ENCODE peak calls at places on chromosomes 12 and 14, in four cellular contexts. W is bronchial epithelial cell, F is tibial artery, X is lower lobe of right lung. O is an unnamed sample.

GRCh38 chr12:22353615-22354325 is 19.3 kb upstream of the ST8SIA1 start:
- DNase-seq in W (no peak), F (no peak), X (no peak), O (no peak)

GRCh38 chr14:64540208-64541202 is at the start of gene HSPA2:
- DNase-seq in W (peak), F (peak), X (peak), O (peak)

GRCh38 chr14:61620130-61620946 is 75.0 kb upstream of the HIF1A start:
- DNase-seq in W (peak), F (no peak), X (no peak), O (no peak)

GRCh38 chr14:60724080-60724618 is at the start of gene SIX4:
- DNase-seq in W (peak), F (peak), X (peak), O (peak)

GRCh38 chr14:92507174-92507768 is 6.3 kb upstream of the RIN3 start:
- DNase-seq in W (peak), F (no peak), X (peak), O (no peak)

GRCh38 chr12:98744692-98745091 is 99.6 kb downstream of the APAF1 start:
- DNase-seq in W (no peak), F (no peak), X (no peak), O (no peak)

GRCh38 chr14:100222219-100223093 is 16.5 kb upstream of the YY1 start:
- DNase-seq in W (no peak), F (no peak), X (no peak), O (no peak)

GRCh38 chr12:67650528-67651379 is 2.2 kb downstream of the DYRK2 start:
- DNase-seq in W (no peak), F (no peak), X (no peak), O (no peak)

DNA sequence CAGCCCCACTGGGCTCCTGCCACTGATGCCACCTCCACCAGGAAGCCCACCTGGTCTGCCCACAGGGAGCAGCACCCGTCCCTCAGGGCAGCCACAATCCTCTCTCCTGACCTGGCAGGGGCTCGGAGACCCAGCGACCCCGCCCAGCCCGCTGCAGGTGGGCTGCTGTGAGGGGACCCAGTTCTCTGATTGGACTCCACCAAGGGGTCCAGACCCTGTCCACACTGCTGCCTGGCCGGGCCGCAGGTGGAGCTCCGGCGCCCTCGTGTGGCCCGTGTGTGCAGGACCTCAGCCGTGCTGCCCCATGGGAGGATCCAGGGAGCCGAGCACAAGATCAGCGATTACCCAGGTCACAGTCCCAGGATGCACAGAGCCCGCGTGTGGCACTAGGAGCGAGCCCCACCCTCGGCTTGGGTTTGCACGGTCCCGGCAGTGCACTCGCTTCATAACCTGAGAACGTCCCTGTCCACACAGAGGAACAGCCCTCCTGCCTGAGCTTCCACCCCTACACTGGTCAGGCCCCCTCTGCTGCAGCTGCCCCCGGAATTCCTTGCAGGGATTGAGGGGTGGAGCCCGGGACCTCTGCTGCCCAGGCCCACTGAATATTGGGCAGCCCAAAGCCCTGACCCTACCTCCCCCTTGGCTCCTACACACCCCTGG is 35.4 kb upstream of the TMEM179 start:
- DNase-seq in W (peak), F (no peak), X (peak), O (no peak)
- H3K4me3 ChIP-seq in W (no peak), F (no peak), X (no peak), O (no peak)

DNA sequence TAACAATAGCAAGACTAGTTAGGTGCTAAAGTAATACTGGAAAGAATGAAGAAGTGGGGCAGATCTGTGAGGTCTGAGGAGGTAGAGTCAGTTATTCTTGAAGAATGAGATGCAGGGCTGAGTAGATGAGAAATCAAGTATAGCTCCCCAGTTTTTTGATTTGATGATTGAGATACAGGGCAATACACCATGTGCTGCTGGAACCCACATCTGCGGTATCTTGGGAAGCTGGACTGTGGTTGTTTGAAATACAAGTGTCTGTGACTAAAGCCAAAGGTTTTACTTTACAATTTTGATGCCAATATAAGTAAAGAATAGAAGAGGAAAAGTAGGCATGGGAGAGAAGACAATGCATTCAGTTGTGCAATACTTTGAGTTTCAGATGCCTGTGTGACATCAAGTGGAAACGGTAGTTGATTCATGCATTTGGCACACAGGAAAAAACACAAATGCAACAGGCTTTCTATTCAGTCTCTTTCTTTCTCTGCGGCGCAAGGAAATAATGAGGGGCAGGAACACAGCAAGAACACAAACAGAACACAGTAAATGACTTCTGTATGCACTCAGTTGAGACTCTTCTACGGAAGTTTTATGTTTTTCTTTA is 190.2 kb upstream of the SLC38A2 start:
- DNase-seq in W (peak), F (no peak), X (no peak), O (no peak)
- H3K4me3 ChIP-seq in W (no peak), F (no peak), X (no peak), O (no peak)

GRCh38 chr12:6032726-6033125 is 87.7 kb upstream of the ANO2 start:
- DNase-seq in W (no peak), F (peak), X (no peak), O (peak)
- H3K4me3 ChIP-seq in W (no peak), F (no peak), X (no peak), O (no peak)

GRCh38 chr12:94235894-94236293 is 87.5 kb downstream of the PLXNC1 start:
- DNase-seq in W (no peak), F (no peak), X (no peak), O (no peak)
- H3K4me3 ChIP-seq in W (no peak), F (no peak), X (no peak), O (no peak)

GRCh38 chr12:13002301-13003097 is 2.4 kb upstream of the HEBP1 start:
- DNase-seq in W (no peak), F (no peak), X (no peak), O (no peak)
- H3K4me3 ChIP-seq in W (no peak), F (peak), X (no peak), O (no peak)

GRCh38 chr14:34029921-34030334 is 79.1 kb upstream of the EGLN3 start:
- DNase-seq in W (no peak), F (no peak), X (no peak), O (peak)

GRCh38 chr14:34024768-34025144 is 73.9 kb upstream of the EGLN3 start:
- DNase-seq in W (no peak), F (no peak), X (no peak), O (no peak)

GRCh38 chr14:34025325-34026017 is 74.6 kb upstream of the EGLN3 start:
- DNase-seq in W (no peak), F (no peak), X (no peak), O (no peak)

GRCh38 chr14:34027990-34028490 is 77.2 kb upstream of the EGLN3 start:
- DNase-seq in W (no peak), F (no peak), X (no peak), O (no peak)

DNA sequence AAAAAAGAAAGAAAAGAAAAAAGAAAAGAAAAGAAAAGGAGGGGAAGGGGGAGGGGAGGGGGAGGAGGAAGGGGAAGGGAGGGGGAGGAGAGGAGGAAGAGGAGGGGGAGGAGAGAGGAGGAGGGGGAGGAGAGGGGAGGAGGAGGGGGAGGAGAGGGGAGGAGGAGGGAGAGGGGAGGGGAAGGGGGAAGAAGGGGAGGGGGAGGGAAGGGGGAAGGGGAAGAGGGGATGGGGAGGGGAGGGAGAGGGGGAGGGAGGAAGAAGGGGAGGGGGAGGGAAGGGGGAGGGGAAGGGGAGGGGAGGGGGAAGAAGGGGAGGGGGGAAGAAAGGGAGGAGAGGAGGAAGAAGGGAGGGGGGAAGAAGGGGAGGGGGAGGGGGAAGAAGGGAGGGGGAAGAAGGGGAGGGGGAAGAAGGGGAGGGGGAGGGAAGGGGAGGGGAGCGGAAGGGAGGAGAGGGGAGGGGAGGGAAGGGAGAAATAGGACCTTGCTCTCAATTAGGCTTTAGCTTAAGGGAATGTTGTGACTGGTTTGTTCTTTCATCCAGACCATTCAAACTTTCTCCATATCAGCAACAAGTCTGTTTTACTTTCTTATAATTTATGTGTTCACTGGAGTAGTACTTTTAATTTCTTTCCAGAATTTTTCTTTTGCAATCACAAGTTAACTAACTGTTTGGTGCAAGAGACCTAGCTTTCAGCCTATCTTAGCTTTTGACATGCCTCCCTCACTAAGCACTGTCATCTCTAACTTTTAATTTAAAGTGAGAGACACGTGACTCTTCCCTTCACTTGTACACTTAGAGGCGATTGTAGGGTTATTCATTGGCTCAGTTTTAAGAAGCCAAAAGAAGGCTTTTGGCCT is 76.5 kb upstream of the EGLN3 start:
- DNase-seq in W (no peak), F (no peak), X (no peak), O (no peak)
- H3K4me3 ChIP-seq in W (no peak), F (no peak), X (no peak), O (no peak)

GRCh38 chr12:107493135-107493494 is 192.5 kb upstream of the PWP1 start:
- DNase-seq in W (no peak), F (no peak), X (no peak), O (peak)
- H3K4me3 ChIP-seq in W (no peak), F (no peak), X (no peak), O (no peak)

DNA sequence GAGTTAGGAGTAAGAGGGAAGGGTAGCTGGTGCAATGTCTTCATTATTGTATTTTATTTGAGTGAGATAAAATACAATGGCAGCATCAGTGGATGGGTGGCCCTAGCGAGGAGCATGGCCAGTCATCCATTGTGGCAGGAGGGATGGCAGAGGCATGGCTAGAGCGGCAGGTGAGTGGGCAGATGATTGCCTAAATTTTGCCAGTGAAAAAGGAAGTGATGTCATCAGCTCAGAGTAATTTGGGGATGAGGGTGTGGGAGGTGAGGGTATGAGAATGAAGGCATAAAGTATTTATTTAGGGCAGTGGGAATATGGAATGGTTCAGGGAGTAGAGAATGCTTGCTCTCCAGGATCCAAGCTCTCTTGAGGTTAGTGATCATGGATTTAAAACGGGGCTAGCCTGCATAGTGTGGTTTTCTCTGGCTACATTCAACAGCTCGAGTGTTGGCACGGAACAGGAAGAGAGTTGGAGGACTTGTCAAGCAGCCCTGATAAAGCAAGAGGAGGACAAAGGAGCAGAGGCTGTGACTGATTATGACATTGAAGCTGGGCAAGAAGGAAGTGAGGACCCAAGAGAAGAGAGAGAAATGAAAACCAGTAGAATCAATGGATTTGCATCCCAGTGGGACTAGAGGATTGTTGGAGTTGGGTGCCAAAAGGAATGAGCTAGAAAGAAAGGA is 18.7 kb upstream of the SERPINA6 start:
- DNase-seq in W (no peak), F (no peak), X (no peak), O (no peak)
- H3K4me3 ChIP-seq in W (no peak), F (no peak), X (no peak), O (no peak)

O was measured in lower leg skin.